ENCODE peak calls at places on chromosomes 11 and 22, in eight cellular contexts. L, A, Z, M, N, T, U and P are unnamed samples.
A peak's percentile ranks its signal among the peaks of the same experiment; 100 is the strongest.

GRCh38 chr11:88629496-88629895 is 292.0 kb upstream of the CTSC start:
- DNase-seq in U (no peak), N (no peak), L (no peak), Z (no peak), T (no peak), M (no peak), A (no peak), P (no peak)

GRCh38 chr22:19691721-19692341 is 22.5 kb upstream of the SEPTIN5 start:
- DNase-seq in T (no peak), A (peak; percentile 40), Z (no peak), N (peak; percentile 73), M (no peak), L (no peak), U (peak; percentile 58), P (peak; percentile 31)

GRCh38 chr11:980438-981365 is 55.0 kb downstream of the AP2A2 start:
- DNase-seq in T (no peak), L (no peak), U (no peak), M (no peak), N (no peak), Z (no peak), A (no peak), P (no peak)

GRCh38 chr22:46290121-46290842 is 6.4 kb upstream of the GTSE1 start:
- DNase-seq in Z (peak; percentile 4), N (no peak), L (peak; percentile 64), A (no peak), T (no peak), M (no peak), U (no peak), P (no peak)

GRCh38 chr22:23187871-23188700 is 7.8 kb downstream of the BCR start:
- DNase-seq in U (no peak), L (no peak), T (no peak), N (no peak), Z (peak; percentile 42), M (no peak), A (no peak), P (no peak)

GRCh38 chr22:17972385-17973181 is 51.8 kb downstream of the MICAL3 start:
- DNase-seq in M (peak; percentile 17), L (no peak), A (no peak), N (peak; percentile 32), T (peak; percentile 45), Z (peak; percentile 58), U (peak; percentile 28), P (no peak)

GRCh38 chr11:62678770-62679696 is at the start of gene UBXN1:
- DNase-seq in Z (peak; percentile 89), N (peak; percentile 85), A (peak; percentile 64), M (peak; percentile 98), T (peak; percentile 90), U (peak; percentile 89), L (peak; percentile 93), P (no peak)

GRCh38 chr11:130726234-130726559 is 190.1 kb downstream of the SNX19 start:
- DNase-seq in N (no peak), M (no peak), A (no peak), T (no peak), U (no peak), L (no peak), Z (no peak), P (no peak)

GRCh38 chr11:90373971-90374370 is 151.1 kb upstream of the CHORDC1 start:
- DNase-seq in N (no peak), T (no peak), M (no peak), U (no peak), Z (no peak), A (no peak), L (no peak), P (no peak)

GRCh38 chr22:22185217-22185616 is 59.4 kb upstream of the VPREB1 start:
- DNase-seq in A (no peak), M (no peak), N (no peak), U (no peak), T (no peak), Z (no peak), L (no peak), P (no peak)

GRCh38 chr22:19576460-19577421 is 52.5 kb upstream of the CLDN5 start:
- DNase-seq in Z (peak; percentile 21), L (peak; percentile 42), T (no peak), N (peak; percentile 27), U (no peak), M (peak; percentile 22), A (no peak), P (no peak)

GRCh38 chr22:37681556-37682049 is 4.5 kb upstream of the NOL12 start:
- DNase-seq in N (peak; percentile 89), M (peak; percentile 80), U (peak; percentile 79), T (peak; percentile 80), L (peak; percentile 61), Z (peak; percentile 71), A (peak; percentile 62), P (no peak)

GRCh38 chr11:111299111-111300026 is 1.0 kb downstream of the POU2AF3 start:
- DNase-seq in A (no peak), Z (peak; percentile 75), M (peak; percentile 59), U (peak; percentile 65), T (peak; percentile 74), N (peak; percentile 75), L (peak; percentile 59), P (no peak)
- H3K27me3 ChIP-seq in A (no peaks in the 10 kb centered on the region), Z (no peaks in the 10 kb centered on the region), M (no peaks in the 10 kb centered on the region), U (peaks cover 55% of the 10 kb centered on the region), T (no peaks in the 10 kb centered on the region), N (peaks cover 58% of the 10 kb centered on the region), L (peaks cover 31% of the 10 kb centered on the region), P (peaks cover 7% of the 10 kb centered on the region)

GRCh38 chr11:14007566-14007965 is 45.0 kb downstream of the SPON1 start:
- DNase-seq in Z (no peak), M (no peak), N (no peak), A (no peak), L (no peak), T (no peak), U (no peak), P (no peak)

GRCh38 chr11:13997881-13998280 is 35.4 kb downstream of the SPON1 start:
- DNase-seq in Z (no peak), L (no peak), A (no peak), M (no peak), U (no peak), T (no peak), N (no peak), P (no peak)

GRCh38 chr11:13999704-14000103 is 37.2 kb downstream of the SPON1 start:
- DNase-seq in T (no peak), Z (no peak), U (no peak), N (no peak), M (no peak), L (no peak), A (no peak), P (no peak)

DNA sequence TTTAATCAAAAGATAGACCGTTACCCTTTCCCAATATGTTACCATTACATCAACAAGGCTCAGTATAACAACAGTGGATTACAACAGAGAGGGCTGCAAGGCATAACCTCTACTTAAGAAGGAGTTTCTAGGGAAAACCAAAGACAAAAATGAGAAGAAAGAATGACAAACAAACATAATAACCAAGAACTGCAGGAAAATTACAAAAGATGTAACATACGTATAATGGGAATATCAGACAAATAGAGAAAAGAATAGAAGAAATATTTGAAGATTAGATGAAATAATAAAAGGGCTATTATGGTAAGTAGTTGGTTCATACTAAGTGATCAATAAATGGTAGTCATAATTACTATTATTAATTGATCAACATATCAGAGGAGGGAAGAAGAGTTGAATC is 39.1 kb downstream of the SPON1 start:
- DNase-seq in L (no peak), A (no peak), N (no peak), U (no peak), T (no peak), Z (no peak), M (no peak), P (no peak)
- H3K4me3 ChIP-seq in L (no peak overlapping the region), A (no peak overlapping the region), N (no peak overlapping the region), U (no peak overlapping the region), T (no peak overlapping the region), Z (no peak overlapping the region), M (no peak overlapping the region), P (no peak overlapping the region)

GRCh38 chr11:103257360-103257759 is 148.1 kb downstream of the DYNC2H1 start:
- DNase-seq in M (peak; percentile 46), T (no peak), Z (no peak), N (peak; percentile 14), L (no peak), U (peak; percentile 6), A (peak; percentile 35), P (no peak)
- TF ChIP-seq CTCF in M (peak; percentile 40), T (no peak), Z (peak; percentile 21), N (peak; percentile 48), L (no peak), U (peak; percentile 40), A (peak; percentile 58), P (peak; percentile 39)

GRCh38 chr11:22342599-22343138 is 4.5 kb downstream of the SLC17A6 start:
- DNase-seq in M (no peak), A (no peak), T (no peak), Z (no peak), L (no peak), U (no peak), N (peak; percentile 14), P (no peak)

GRCh38 chr11:22349446-22349845 is 11.3 kb downstream of the SLC17A6 start:
- DNase-seq in A (no peak), N (no peak), T (no peak), U (no peak), L (no peak), M (no peak), Z (no peak), P (no peak)

GRCh38 chr11:22343411-22344032 is 5.3 kb downstream of the SLC17A6 start:
- DNase-seq in L (no peak), A (no peak), U (peak; percentile 5), M (no peak), Z (no peak), T (no peak), N (peak; percentile 46), P (no peak)

GRCh38 chr11:22347857-22348496 is 9.8 kb downstream of the SLC17A6 start:
- DNase-seq in M (no peak), L (no peak), T (no peak), A (no peak), U (no peak), Z (no peak), N (no peak), P (no peak)

GRCh38 chr11:22346283-22346682 is 8.1 kb downstream of the SLC17A6 start:
- DNase-seq in N (no peak), U (no peak), A (no peak), L (no peak), Z (no peak), M (no peak), T (no peak), P (no peak)
- H3K27me3 ChIP-seq in N (peaks cover 41% of the 10 kb centered on the region), U (peaks cover 52% of the 10 kb centered on the region), A (no peaks in the 10 kb centered on the region), L (peaks cover 100% of the 10 kb centered on the region), Z (peaks cover 27% of the 10 kb centered on the region), M (peaks cover 25% of the 10 kb centered on the region), T (peaks cover 3% of the 10 kb centered on the region), P (peaks cover 29% of the 10 kb centered on the region)